ENCODE peak calls at places on chromosomes 13 and 19, in five cellular contexts. A is left ventricle myocardium inferior, K is stomach, P is NT2/D1, O is neuronal stem cell. T is an unnamed sample. For H3K4me1 and H3K36me3, the result is how much of the 10 kb centered on the place peaks cover.

GRCh38 chr19:27733551-27734266 is 1479.2 kb downstream of the UQCRFS1 start:
- DNase-seq in A (no peak), K (no peak), P (no peak), O (no peak), T (no peak)

GRCh38 chr19:18419195-18419698 is at the start of gene SSBP4:
- DNase-seq in A (peak), K (peak), P (no peak), O (peak), T (peak)

GRCh38 chr13:107956889-107957288 is 258.4 kb downstream of the LIG4 start:
- DNase-seq in A (no peak), K (no peak), P (no peak), O (no peak), T (no peak)

GRCh38 chr19:12095111-12095790 is 30.7 kb downstream of the ZNF844 start:
- DNase-seq in A (no peak), K (no peak), P (no peak), O (no peak), T (no peak)

GRCh38 chr19:6260912-6261636 is 18.7 kb downstream of the MLLT1 start:
- DNase-seq in A (no peak), K (peak), P (peak), O (no peak), T (peak)

GRCh38 chr19:54096642-54097106 is 3.9 kb downstream of the OSCAR start:
- DNase-seq in A (no peak), K (no peak), P (no peak), O (no peak), T (no peak)

GRCh38 chr13:91145806-91146205 is 201.7 kb upstream of the MIR17HG start:
- DNase-seq in A (no peak), K (no peak), P (no peak), O (no peak), T (no peak)

GRCh38 chr13:100506154-100506553 is 82.4 kb downstream of the GGACT start:
- DNase-seq in A (no peak), K (no peak), P (no peak), O (no peak), T (no peak)

GRCh38 chr13:32669030-32669646 is 82.9 kb downstream of the PDS5B start:
- DNase-seq in A (no peak), K (no peak), P (peak), O (peak), T (peak)

GRCh38 chr13:113210834-113211233 is 1.4 kb downstream of the CUL4A start:
- DNase-seq in A (no peak), K (no peak), P (no peak), O (no peak), T (no peak)
- H3K4me3 ChIP-seq in A (peak), K (peak), P (peak), O (peak), T (peak)

GRCh38 chr13:21037656-21038055 is 23.7 kb downstream of the LATS2 start:
- DNase-seq in A (no peak), K (no peak), P (no peak), O (no peak), T (no peak)

GRCh38 chr13:21043898-21044297 is 17.5 kb downstream of the LATS2 start:
- DNase-seq in A (no peak), K (no peak), P (no peak), O (no peak), T (no peak)

GRCh38 chr13:21039097-21039800 is 22.1 kb downstream of the LATS2 start:
- DNase-seq in A (no peak), K (no peak), P (no peak), O (no peak), T (peak)

GRCh38 chr13:21045101-21045500 is 16.3 kb downstream of the LATS2 start:
- DNase-seq in A (no peak), K (no peak), P (no peak), O (no peak), T (no peak)

GRCh38 chr13:21040120-21040834 is 21.1 kb downstream of the LATS2 start:
- DNase-seq in A (no peak), K (no peak), P (no peak), O (no peak), T (no peak)
- H3K4me1 ChIP-seq in A (half or more), K (half or more), P (under half), O (under half), T (under half)

GRCh38 chr19:7913652-7914051 is 978 bp upstream of the TGFBR3L start:
- DNase-seq in A (no peak), K (no peak), P (no peak), O (no peak), T (no peak)

GRCh38 chr19:7912144-7912696 is 2.4 kb upstream of the TGFBR3L start:
- DNase-seq in A (no peak), K (no peak), P (no peak), O (no peak), T (no peak)

GRCh38 chr19:7914099-7914498 is 531 bp upstream of the TGFBR3L start:
- DNase-seq in A (no peak), K (no peak), P (no peak), O (no peak), T (no peak)

GRCh38 chr19:7911509-7912143 is 3.0 kb upstream of the TGFBR3L start:
- DNase-seq in A (no peak), K (no peak), P (no peak), O (no peak), T (no peak)

GRCh38 chr19:7912697-7913564 is 1.7 kb upstream of the TGFBR3L start:
- DNase-seq in A (no peak), K (no peak), P (no peak), O (no peak), T (no peak)
- H3K36me3 ChIP-seq in A (under half), K (under half), P (under half), O (under half), T (under half)

GRCh38 chr19:17303167-17303939 is at the start of gene ABHD8:
- DNase-seq in A (peak), K (peak), P (peak), O (peak), T (peak)

GRCh38 chr19:17305517-17306284 is at the start of gene MRPL34:
- DNase-seq in A (peak), K (peak), P (peak), O (peak), T (peak)

GRCh38 chr19:17305211-17305516 is 508 bp upstream of the MRPL34 start:
- DNase-seq in A (no peak), K (no peak), P (no peak), O (no peak), T (no peak)

GRCh38 chr19:17303940-17304267 is 679 bp upstream of the ABHD8 start:
- DNase-seq in A (no peak), K (no peak), P (no peak), O (no peak), T (no peak)

DNA sequence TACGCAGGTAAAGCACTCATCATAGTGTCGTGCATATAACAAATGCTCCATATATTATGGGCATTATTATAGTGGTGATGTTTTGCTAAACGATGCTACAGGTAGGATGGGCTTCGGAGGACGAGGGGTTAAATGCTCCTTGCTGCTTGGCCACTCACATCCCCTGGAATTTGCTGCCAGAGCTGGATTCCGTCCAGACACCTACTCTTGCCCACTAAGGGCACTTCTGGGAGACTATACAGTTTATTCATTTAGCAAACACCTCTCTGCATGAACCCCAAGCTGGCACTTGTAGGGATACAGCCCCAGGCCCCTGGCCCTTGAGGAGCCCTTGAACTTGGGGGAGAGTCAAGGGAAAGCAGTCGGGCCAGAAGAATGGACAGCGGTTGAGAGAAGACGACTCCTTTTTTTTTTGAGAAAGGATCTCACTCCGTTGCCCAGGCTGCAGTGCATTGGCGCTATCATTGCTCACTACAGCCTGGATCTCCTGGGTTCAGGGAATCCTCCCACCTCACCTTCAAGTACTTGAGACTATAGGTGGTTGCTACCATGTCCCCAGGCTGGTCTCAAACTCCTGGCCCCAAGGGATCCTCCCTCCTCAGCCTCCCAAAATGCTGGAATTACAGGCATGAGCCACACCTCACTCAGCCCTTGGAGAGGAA is 1.2 kb upstream of the MRPL34 start:
- DNase-seq in A (no peak), K (no peak), P (no peak), O (no peak), T (no peak)
- H3K4me3 ChIP-seq in A (no peak), K (no peak), P (no peak), O (no peak), T (no peak)

GRCh38 chr19:10006335-10006708 is 4.0 kb downstream of the COL5A3 start:
- DNase-seq in A (peak), K (no peak), P (no peak), O (no peak), T (no peak)

GRCh38 chr19:10006752-10007323 is 3.5 kb downstream of the COL5A3 start:
- DNase-seq in A (no peak), K (no peak), P (no peak), O (no peak), T (no peak)

GRCh38 chr19:10007811-10008211 is 2.5 kb downstream of the COL5A3 start:
- DNase-seq in A (peak), K (no peak), P (no peak), O (no peak), T (no peak)

GRCh38 chr19:10005632-10006334 is 4.5 kb downstream of the COL5A3 start:
- DNase-seq in A (no peak), K (no peak), P (no peak), O (no peak), T (no peak)

DNA sequence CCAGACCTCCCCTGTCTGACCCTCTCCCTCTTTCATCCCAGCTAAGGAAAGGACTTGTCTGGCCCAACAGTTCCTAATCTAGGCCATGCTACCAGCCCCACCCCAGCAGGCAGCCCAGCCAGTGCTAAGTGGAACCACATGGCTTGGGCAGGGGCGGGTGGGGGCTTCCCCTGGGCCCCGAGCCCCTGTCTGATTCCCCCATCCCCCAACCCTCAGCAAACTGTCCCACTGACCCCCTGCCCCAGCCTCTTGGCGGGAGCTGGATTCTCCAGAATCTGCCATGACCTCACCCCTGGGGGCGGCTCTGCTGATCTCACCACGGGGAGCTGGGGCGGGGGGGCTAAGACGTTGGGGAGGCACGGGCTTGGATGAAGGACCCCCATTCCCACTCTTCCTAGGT is 2.9 kb downstream of the COL5A3 start:
- DNase-seq in A (peak), K (no peak), P (no peak), O (no peak), T (no peak)
- H3K4me1 ChIP-seq in A (under half), K (under half), P (under half), O (under half), T (under half)

DNA sequence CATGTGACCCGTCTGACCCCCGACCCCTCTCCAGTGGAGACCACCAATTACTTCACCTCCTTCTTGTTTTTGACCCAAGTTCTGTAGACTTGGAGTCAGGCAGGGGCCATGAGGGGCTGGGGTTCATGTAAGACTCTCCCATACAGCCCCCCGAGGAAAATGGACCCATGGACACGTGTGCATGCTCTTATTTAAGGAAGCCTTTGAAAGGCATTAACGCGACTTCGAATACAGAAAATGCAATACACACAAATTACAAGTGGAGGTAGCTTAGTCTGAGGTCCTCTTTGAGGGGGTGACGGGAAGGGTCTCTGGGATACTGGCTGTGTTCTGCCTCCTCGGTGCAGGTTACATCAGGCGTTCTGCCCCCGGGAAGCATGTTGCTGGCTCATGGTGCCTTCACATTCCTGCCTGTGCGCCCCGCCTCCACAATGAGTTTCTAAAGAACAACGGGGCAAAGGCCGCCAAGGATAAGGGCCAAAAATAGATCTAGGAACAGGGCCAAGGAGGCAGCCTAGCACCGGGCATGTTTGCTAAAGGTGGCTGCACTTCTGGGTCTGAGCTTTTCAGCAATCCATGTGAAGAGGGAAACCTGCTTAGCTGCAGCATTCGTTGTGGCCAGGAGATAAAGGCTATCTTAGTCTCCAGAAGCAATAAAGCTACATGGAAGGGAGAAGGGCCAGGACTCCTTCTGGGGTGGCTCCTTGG is 54.5 kb downstream of the RAB20 start:
- DNase-seq in A (peak), K (peak), P (no peak), O (no peak), T (no peak)
- H3K36me3 ChIP-seq in A (half or more), K (under half), P (half or more), O (half or more), T (under half)